ENCODE peak calls at places on chromosomes 2 and 18, in four cellular contexts. L is B cell, P is type B pancreatic cell, Q is AG04449. B is an unnamed sample.

GRCh38 chr2:3440486-3440885 is 61.0 kb downstream of the TRAPPC12 start:
- DNase-seq in P (no peak), Q (no peak), L (no peak), B (no peak)

GRCh38 chr2:45131587-45131986 is 122.3 kb upstream of the SIX2 start:
- DNase-seq in P (peak; percentile 10), L (no peak), Q (no peak), B (no peak)

GRCh38 chr18:58789856-58790255 is 74.8 kb upstream of the ZNF532 start:
- DNase-seq in L (no peak), Q (no peak), P (no peak), B (no peak)

GRCh38 chr2:36650031-36650430 is 46.5 kb upstream of the VIT start:
- DNase-seq in Q (no peak), L (no peak), P (no peak), B (peak; percentile 22)

GRCh38 chr18:53458266-53458665 is 766.2 kb downstream of the MBD2 start:
- DNase-seq in L (no peak), P (no peak), Q (no peak), B (no peak)

GRCh38 chr2:207154556-207155179 is 11.1 kb downstream of the KLF7 start:
- DNase-seq in Q (no peak), P (no peak), L (no peak), B (no peak)

GRCh38 chr2:178865121-178865520 is 57.9 kb upstream of the TTN start:
- DNase-seq in L (no peak), P (no peak), Q (no peak), B (no peak)

GRCh38 chr2:2887772-2888387 is 489.7 kb downstream of the EIPR1 start:
- DNase-seq in P (no peak), L (no peak), Q (no peak), B (no peak)

GRCh38 chr2:119122663-119123062 is 35.9 kb downstream of the C1QL2 start:
- DNase-seq in Q (no peak), L (no peak), P (no peak), B (no peak)

GRCh38 chr18:37315935-37316334 is 249.7 kb downstream of the CELF4 start:
- DNase-seq in Q (no peak), L (no peak), P (no peak), B (no peak)

GRCh38 chr18:37317486-37317885 is 248.1 kb downstream of the CELF4 start:
- DNase-seq in L (no peak), P (no peak), Q (no peak), B (no peak)

GRCh38 chr18:37318360-37319037 is 247.1 kb downstream of the CELF4 start:
- DNase-seq in P (no peak), Q (no peak), L (no peak), B (no peak)

GRCh38 chr18:37316468-37316867 is 249.1 kb downstream of the CELF4 start:
- DNase-seq in L (no peak), Q (no peak), P (no peak), B (no peak)

DNA sequence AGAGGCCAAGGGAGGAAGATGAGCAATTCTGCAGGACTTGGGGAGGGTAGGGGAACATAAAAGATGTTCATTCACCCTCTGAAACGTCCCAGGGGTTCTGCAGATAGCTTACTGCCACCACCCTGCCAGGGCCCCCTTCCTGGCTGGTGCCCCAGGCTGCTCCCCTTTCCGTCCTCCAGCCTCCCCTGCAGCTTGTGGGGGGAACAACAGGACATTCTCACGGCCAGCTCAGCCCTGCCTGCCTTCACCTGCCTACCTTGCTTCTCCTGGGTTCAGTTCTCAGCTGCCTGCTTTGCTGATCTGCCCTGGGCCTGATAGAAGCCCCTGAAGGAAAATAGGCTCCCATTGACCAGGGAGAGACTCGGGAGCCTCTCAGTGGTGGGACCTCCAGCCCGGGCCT is 251.1 kb downstream of the CELF4 start:
- DNase-seq in P (no peak), Q (no peak), L (no peak), B (no peak)
- TF ChIP-seq CTCF in P (no peak), Q (no peak), L (no peak), B (no peak)

GRCh38 chr2:210337159-210337558 is 22.2 kb upstream of the MYL1 start:
- DNase-seq in L (no peak), P (no peak), Q (no peak), B (no peak)
- TF ChIP-seq CTCF in L (no peak), P (no peak), Q (no peak), B (no peak)

DNA sequence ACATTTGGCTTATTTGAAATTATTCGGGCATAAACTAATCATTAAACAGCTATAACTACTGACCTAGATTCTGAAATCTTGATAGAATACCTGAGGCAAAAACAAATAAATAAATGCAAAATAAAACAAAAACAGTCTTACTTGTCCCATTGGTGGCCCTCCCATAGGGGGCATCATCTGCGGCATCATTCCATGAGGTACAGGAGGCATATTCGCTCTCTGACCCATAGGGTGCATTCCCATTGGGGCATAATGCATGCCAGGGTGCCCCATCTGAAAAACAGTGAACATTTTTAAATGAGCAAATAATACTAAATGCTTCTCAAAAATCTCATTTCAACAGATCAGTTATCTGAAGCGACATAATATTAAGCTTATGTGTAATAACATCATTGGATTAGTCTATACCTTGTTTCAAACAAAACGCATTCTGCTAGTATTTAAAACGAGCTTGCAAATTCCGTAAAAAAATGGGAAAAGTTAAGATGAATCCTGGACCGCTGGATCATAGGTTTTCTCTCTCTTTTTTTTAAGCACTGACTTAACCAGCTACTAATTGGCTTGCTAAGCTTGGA is 1.3 kb downstream of the PRPF40A start:
- DNase-seq in Q (no peak), P (no peak), L (no peak), B (peak; percentile 62)
- TF ChIP-seq CTCF in Q (peak; percentile 34), P (peak; percentile 86), L (peak; percentile 42), B (peak; percentile 66)

GRCh38 chr2:8627692-8628085 is 54.2 kb upstream of the ID2 start:
- DNase-seq in Q (no peak), L (no peak), P (no peak), B (no peak)

GRCh38 chr2:8628870-8629209 is 53.0 kb upstream of the ID2 start:
- DNase-seq in P (no peak), L (no peak), Q (no peak), B (no peak)

GRCh38 chr2:8627019-8627691 is 54.7 kb upstream of the ID2 start:
- DNase-seq in L (no peak), P (no peak), Q (no peak), B (no peak)

GRCh38 chr2:8629402-8629801 is 52.5 kb upstream of the ID2 start:
- DNase-seq in L (no peak), P (no peak), Q (no peak), B (no peak)

GRCh38 chr2:8628179-8628869 is 53.5 kb upstream of the ID2 start:
- DNase-seq in P (no peak), Q (no peak), L (no peak), B (no peak)
- TF ChIP-seq CTCF in P (no peak), Q (no peak), L (no peak), B (no peak)